ENCODE peak calls at places on chromosomes 13 and 19, in four cellular contexts. J is tibial artery, V is heart right ventricle, R is upper lobe of right lung. W is an unnamed sample. For H3K4me1, the result is how much of the 10 kb centered on the place peaks cover.

GRCh38 chr13:67048084-67048792 is 181.9 kb downstream of the PCDH9 start:
- DNase-seq in J (no peak), R (no peak), V (no peak), W (no peak)

GRCh38 chr19:49676136-49676689 is 858 bp upstream of the PRMT1 start:
- DNase-seq in V (peak), J (peak), R (peak), W (peak)

GRCh38 chr19:30888937-30889336 is 460.3 kb downstream of the TSHZ3 start:
- DNase-seq in J (no peak), V (no peak), R (no peak), W (no peak)

GRCh38 chr13:76677047-76677446 is 209.2 kb downstream of the KCTD12 start:
- DNase-seq in V (peak), R (no peak), J (peak), W (peak)

GRCh38 chr13:112072531-112073244 is 5.7 kb downstream of the SOX1 start:
- DNase-seq in R (no peak), V (peak), J (no peak), W (no peak)

GRCh38 chr19:35030257-35031071 is at the start of gene SCN1B:
- DNase-seq in J (peak), R (peak), V (peak), W (peak)

GRCh38 chr19:5707576-5708575 is 12.1 kb downstream of the LONP1 start:
- DNase-seq in V (no peak), J (no peak), R (no peak), W (no peak)

GRCh38 chr19:39498262-39499081 is at the start of gene DLL3:
- DNase-seq in R (no peak), J (no peak), V (no peak), W (no peak)

GRCh38 chr13:28117689-28118377 is 17.5 kb upstream of the FLT3 start:
- DNase-seq in J (peak), R (no peak), V (peak), W (no peak)

GRCh38 chr19:50376166-50377050 is at the start of gene NR1H2:
- DNase-seq in V (peak), R (peak), J (peak), W (peak)

GRCh38 chr13:42221321-42221720 is 50.6 kb upstream of the AKAP11 start:
- DNase-seq in J (no peak), R (no peak), V (no peak), W (no peak)

GRCh38 chr13:80339841-80340642 is 884 bp downstream of the SPRY2 start:
- DNase-seq in R (peak), J (peak), V (peak), W (peak)

GRCh38 chr19:5484398-5485285 is 29.4 kb downstream of the ZNRF4 start:
- DNase-seq in V (no peak), R (no peak), J (no peak), W (no peak)

GRCh38 chr13:66528903-66529576 is 701.1 kb downstream of the PCDH9 start:
- DNase-seq in R (no peak), V (no peak), J (no peak), W (no peak)

GRCh38 chr19:24142771-24143170 is 55.8 kb downstream of the ZNF254 start:
- DNase-seq in V (no peak), R (no peak), J (no peak), W (no peak)

GRCh38 chr19:40594657-40595077 is 6.5 kb upstream of the LTBP4 start:
- DNase-seq in V (no peak), J (no peak), R (no peak), W (no peak)

GRCh38 chr13:110233181-110233641 is 73.7 kb downstream of the COL4A1 start:
- DNase-seq in R (no peak), V (peak), J (peak), W (peak)

GRCh38 chr19:50703915-50704548 is 15.6 kb downstream of the SHANK1 start:
- DNase-seq in V (no peak), J (no peak), R (no peak), W (no peak)

GRCh38 chr13:85825454-85825853 is 26.2 kb upstream of the SLITRK6 start:
- DNase-seq in V (no peak), J (no peak), R (no peak), W (no peak)

GRCh38 chr19:14248578-14249011 is 42.6 kb upstream of the ADGRL1 start:
- DNase-seq in J (no peak), R (no peak), V (peak), W (no peak)

GRCh38 chr13:21909331-21909730 is 238.5 kb downstream of the FGF9 start:
- DNase-seq in V (no peak), R (no peak), J (no peak), W (no peak)

GRCh38 chr19:40467007-40467565 is 285 bp downstream of the SPTBN4 start:
- DNase-seq in R (peak), J (no peak), V (peak), W (no peak)

GRCh38 chr13:110402301-110403069 is 95.4 kb downstream of the COL4A2 start:
- DNase-seq in J (no peak), R (no peak), V (no peak), W (no peak)

GRCh38 chr13:81676008-81676407 is 1335.1 kb upstream of the SPRY2 start:
- DNase-seq in J (no peak), R (no peak), V (no peak), W (no peak)

GRCh38 chr19:7509625-7510024 is 6.3 kb upstream of the ZNF358 start:
- DNase-seq in R (no peak), J (no peak), V (no peak), W (no peak)

GRCh38 chr13:36430247-36431203 is 1.8 kb upstream of the CCNA1 start:
- DNase-seq in J (no peak), R (no peak), V (peak), W (no peak)

GRCh38 chr19:49149652-49150105 is 5.5 kb downstream of the HRC start:
- DNase-seq in R (peak), J (peak), V (peak), W (peak)

GRCh38 chr13:40442191-40442590 is 224.2 kb downstream of the FOXO1 start:
- DNase-seq in V (peak), R (no peak), J (no peak), W (no peak)

GRCh38 chr19:1272423-1273262 is 2.7 kb upstream of the FAM174C start:
- DNase-seq in R (no peak), V (no peak), J (no peak), W (no peak)
- H3K4me1 ChIP-seq in R (half or more), V (half or more), J (half or more), W (half or more)

DNA sequence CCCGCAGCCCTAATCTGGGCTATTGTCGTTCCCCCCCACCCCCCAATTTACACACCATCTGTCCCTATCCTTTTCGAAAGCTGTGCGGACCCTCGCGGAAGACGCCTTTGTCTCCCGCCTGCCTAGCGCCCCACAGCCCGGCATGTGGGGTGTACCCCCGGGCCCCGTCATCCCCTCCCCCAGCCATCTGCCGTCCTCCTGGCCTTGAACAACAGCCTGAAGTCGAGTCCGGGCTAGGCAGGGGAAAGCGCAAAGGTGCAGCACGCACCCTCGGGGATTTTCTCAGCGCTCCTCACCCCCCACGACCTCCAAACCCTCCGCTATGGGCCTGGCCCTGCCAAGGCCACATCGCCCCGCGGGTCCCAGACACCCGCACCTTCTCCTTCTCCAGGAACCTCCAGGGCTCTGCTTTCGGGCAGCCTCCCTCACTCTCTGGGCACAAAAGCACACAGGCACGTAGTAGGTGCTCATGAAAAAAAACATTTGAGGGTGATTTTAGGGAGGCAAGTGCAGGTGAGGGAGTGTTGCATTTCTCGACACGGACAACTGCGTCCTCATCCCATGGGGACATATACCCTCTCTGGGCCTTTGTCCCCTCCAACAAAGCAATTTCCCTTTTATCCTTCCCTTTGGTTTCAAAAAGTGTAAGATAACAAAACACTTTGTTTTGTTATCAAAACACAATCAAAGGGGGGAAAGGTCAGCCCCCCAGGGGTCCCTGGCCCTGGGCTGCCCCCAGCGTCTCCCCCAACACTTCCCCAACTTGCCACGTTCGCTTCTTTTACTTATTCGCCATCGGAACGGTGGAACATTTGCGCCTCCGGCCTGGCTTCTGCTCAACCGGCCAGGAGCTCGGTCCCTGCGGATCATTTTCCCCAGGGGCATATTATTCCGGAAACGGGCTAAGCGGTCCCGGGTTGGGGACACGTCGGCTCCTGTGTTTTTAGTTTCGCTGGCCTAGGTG is 16.4 kb downstream of the CCDC124 start:
- DNase-seq in V (no peak), J (no peak), R (no peak), W (no peak)
- H3K4me3 ChIP-seq in V (peak), J (peak), R (no peak), W (peak)

GRCh38 chr13:107824636-107825035 is 390.7 kb downstream of the LIG4 start:
- DNase-seq in J (no peak), R (no peak), V (no peak), W (no peak)
- H3K4me1 ChIP-seq in J (under half), R (under half), V (under half), W (under half)

GRCh38 chr13:113469582-113469981 is 16.3 kb upstream of the ADPRHL1 start:
- DNase-seq in R (no peak), V (no peak), J (no peak), W (no peak)

GRCh38 chr13:113468029-113468428 is 14.7 kb upstream of the ADPRHL1 start:
- DNase-seq in R (no peak), J (no peak), V (no peak), W (no peak)

GRCh38 chr13:113466321-113466836 is 13.1 kb upstream of the ADPRHL1 start:
- DNase-seq in V (no peak), J (no peak), R (no peak), W (no peak)

GRCh38 chr13:113470073-113470472 is 16.8 kb upstream of the ADPRHL1 start:
- DNase-seq in J (no peak), R (no peak), V (no peak), W (no peak)

GRCh38 chr13:113468461-113469147 is 15.3 kb upstream of the ADPRHL1 start:
- DNase-seq in J (no peak), V (no peak), R (peak), W (no peak)
- H3K4me3 ChIP-seq in J (no peak), V (no peak), R (no peak), W (no peak)

GRCh38 chr19:10110972-10111317 is 548 bp upstream of the P2RY11 start:
- DNase-seq in V (no peak), R (no peak), J (no peak), W (peak)

GRCh38 chr19:10111405-10111811 is at the start of gene P2RY11:
- DNase-seq in V (no peak), J (no peak), R (peak), W (no peak)

GRCh38 chr19:10109528-10109927 is 2.0 kb upstream of the P2RY11 start:
- DNase-seq in R (no peak), J (no peak), V (no peak), W (no peak)

GRCh38 chr19:10112037-10112751 is 701 bp downstream of the P2RY11 start:
- DNase-seq in V (no peak), R (peak), J (no peak), W (peak)

GRCh38 chr19:10110076-10110971 is 1.2 kb upstream of the P2RY11 start:
- DNase-seq in R (no peak), J (no peak), V (no peak), W (no peak)
- H3K4me1 ChIP-seq in R (under half), J (under half), V (half or more), W (under half)

DNA sequence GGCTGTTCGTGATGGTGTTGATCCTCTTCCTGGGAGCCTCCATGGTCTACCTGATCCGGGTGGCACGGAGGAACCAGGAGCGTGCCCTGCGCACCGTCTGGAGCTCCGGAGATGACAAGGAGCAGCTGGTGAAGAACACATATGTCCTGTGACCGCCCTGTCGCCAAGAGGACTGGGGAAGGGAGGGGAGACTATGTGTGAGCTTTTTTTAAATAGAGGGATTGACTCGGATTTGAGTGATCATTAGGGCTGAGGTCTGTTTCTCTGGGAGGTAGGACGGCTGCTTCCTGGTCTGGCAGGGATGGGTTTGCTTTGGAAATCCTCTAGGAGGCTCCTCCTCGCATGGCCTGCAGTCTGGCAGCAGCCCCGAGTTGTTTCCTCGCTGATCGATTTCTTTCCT is 12.2 kb upstream of the C19orf33 start:
- DNase-seq in J (no peak), R (no peak), V (no peak), W (no peak)
- H3K4me3 ChIP-seq in J (no peak), R (no peak), V (no peak), W (no peak)

DNA sequence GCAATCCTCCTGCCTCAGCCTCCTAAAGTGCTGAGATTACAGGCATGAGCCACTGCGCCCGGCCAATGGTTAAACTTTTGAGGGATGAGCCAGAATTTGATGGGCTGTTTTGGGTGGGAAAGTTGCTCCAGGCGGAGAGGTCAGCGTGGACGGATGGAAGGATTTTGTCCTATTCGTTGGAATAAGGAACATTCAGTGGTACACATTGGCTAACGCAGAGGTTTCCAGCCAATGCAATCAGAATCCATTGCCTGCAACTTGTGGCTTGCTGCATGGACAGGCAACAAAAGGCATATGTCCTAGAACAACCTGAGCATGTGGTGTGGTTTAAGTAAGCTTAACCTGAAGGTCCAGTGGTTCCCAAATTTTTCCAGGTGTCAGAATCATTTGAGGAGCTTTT is 35.5 kb upstream of the C1QTNF9 start:
- DNase-seq in R (no peak), V (no peak), J (no peak), W (no peak)
- H3K4me1 ChIP-seq in R (half or more), V (half or more), J (under half), W (under half)

GRCh38 chr13:99651016-99651415 is 149.7 kb downstream of the TM9SF2 start:
- DNase-seq in R (no peak), V (no peak), J (no peak), W (no peak)
- H3K4me3 ChIP-seq in R (no peak), V (no peak), J (no peak), W (no peak)

GRCh38 chr13:51638497-51638871 is 54.2 kb downstream of the WDFY2 start:
- DNase-seq in J (no peak), V (no peak), R (no peak), W (no peak)
- H3K4me1 ChIP-seq in J (under half), V (half or more), R (under half), W (under half)

GRCh38 chr19:2255112-2255845 is 938 bp downstream of the JSRP1 start:
- DNase-seq in J (no peak), V (no peak), R (no peak), W (peak)

GRCh38 chr19:2252481-2253105 is 3.5 kb downstream of the AMH start:
- DNase-seq in V (no peak), R (no peak), J (no peak), W (no peak)

GRCh38 chr19:2254052-2254872 is 2.0 kb downstream of the JSRP1 start:
- DNase-seq in V (no peak), J (no peak), R (no peak), W (no peak)

GRCh38 chr19:2251577-2252480 is 2.7 kb downstream of the AMH start:
- DNase-seq in V (no peak), J (no peak), R (no peak), W (no peak)

DNA sequence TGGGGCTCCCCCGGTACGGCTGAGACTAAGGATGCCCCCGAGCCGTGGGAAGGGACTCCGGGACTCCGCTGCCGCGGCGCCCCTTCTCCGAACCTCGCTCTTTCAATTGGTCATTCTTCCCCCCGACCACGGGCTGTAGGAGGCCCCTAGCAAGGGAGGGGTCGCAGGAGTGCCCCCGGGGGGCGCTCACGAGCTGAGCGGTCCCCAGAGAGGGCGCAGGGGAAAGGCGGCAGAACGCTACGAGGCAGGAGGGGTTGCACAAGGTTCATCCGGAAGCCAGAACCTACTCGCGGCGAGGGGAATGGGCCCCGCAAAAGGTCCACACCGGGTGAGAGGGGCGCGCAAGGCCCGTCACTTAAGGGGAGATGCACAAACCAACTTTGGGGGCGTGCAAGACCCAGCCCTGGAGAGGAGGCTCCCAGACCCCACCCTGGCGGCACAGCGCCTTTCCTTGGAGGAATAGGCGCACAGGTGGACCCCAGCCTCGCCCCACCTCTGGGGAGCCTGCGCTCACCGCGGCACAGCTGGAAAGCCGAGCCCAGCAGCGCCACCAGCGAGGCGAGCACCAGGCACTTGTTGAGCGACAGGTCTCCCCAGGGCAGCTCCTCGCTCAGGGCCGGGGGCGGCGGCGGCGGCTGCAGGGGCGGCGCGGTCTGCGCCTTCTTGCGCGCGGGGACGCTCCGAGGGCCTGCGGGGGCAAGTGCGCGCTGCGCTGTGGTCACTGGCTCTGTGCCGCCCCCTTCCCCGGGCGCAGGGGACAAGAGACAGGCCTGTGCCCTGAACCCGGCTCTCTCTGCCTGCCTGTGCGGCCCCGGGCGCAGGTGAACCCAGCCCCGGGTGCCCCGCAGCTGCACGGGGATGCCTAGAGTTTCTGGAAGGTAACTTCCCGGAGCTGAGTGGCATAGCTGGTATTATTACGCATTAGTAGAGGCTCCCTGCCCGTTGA is 2.8 kb downstream of the JSRP1 start:
- DNase-seq in J (no peak), V (no peak), R (no peak), W (no peak)
- H3K4me3 ChIP-seq in J (peak), V (peak), R (no peak), W (peak)